ENCODE peak calls at places on chromosomes 1 and 21, in seven cellular contexts. A is lower lobe of right lung, K is astrocyte, P is PC-9, T is ovary, Q is mucosa of descending colon, E is K562. V is an unnamed sample. For H3K9me3 and H3K4me1, the result is how much of the 10 kb centered on the place peaks cover.

GRCh38 chr1:91795601-91796389 is 90.2 kb downstream of the TGFBR3 start:
- DNase-seq in A (no peak), T (no peak), K (peak), P (peak), Q (no peak), E (no peak), V (no peak)

GRCh38 chr1:6423321-6423999 is 1.1 kb upstream of the ESPN start:
- DNase-seq in K (peak), Q (peak), P (peak), E (peak), A (peak), T (peak), V (peak)

GRCh38 chr1:16082283-16083038 is 9.0 kb upstream of the FAM131C start:
- DNase-seq in T (peak), A (peak), P (peak), Q (no peak), E (peak), K (peak), V (peak)

GRCh38 chr21:31732891-31733520 is 1.1 kb upstream of the SCAF4 start:
- DNase-seq in Q (peak), E (peak), A (no peak), P (peak), T (peak), K (no peak), V (peak)

GRCh38 chr1:25922633-25923567 is 16.7 kb upstream of the STMN1 start:
- DNase-seq in A (peak), E (no peak), Q (peak), K (peak), T (peak), P (peak), V (peak)

GRCh38 chr21:43829575-43830119 is 35.4 kb upstream of the AGPAT3 start:
- DNase-seq in A (no peak), Q (no peak), E (peak), P (no peak), K (no peak), T (no peak), V (no peak)

GRCh38 chr1:82759035-82759434 is 958.3 kb downstream of the ADGRL2 start:
- DNase-seq in T (no peak), P (no peak), A (no peak), E (no peak), K (no peak), Q (no peak), V (no peak)

GRCh38 chr1:97907886-97908285 is 12.9 kb downstream of the DPYD start:
- DNase-seq in T (no peak), A (peak), K (no peak), Q (no peak), P (no peak), E (no peak), V (no peak)

GRCh38 chr1:41152622-41153044 is 89.5 kb downstream of the SCMH1 start:
- DNase-seq in K (peak), Q (no peak), T (no peak), A (no peak), P (no peak), E (no peak), V (no peak)

GRCh38 chr1:238488406-238488805 is 597.7 kb upstream of the ZP4 start:
- DNase-seq in K (no peak), P (no peak), Q (no peak), E (no peak), T (no peak), A (no peak), V (no peak)
- H3K9me3 ChIP-seq in K (under half), P (under half), Q (under half), E (under half), T (under half), A (under half), V (under half)

GRCh38 chr1:246091477-246091876 is 415.6 kb downstream of the SMYD3 start:
- DNase-seq in Q (no peak), P (no peak), T (no peak), E (peak), K (peak), A (no peak), V (no peak)

GRCh38 chr1:246092136-246092535 is 414.9 kb downstream of the SMYD3 start:
- DNase-seq in P (no peak), K (no peak), Q (no peak), T (no peak), A (no peak), E (no peak), V (no peak)

GRCh38 chr1:246095441-246095840 is 411.6 kb downstream of the SMYD3 start:
- DNase-seq in T (no peak), K (no peak), P (no peak), Q (no peak), A (no peak), E (no peak), V (no peak)

GRCh38 chr1:246096356-246096755 is 410.7 kb downstream of the SMYD3 start:
- DNase-seq in E (no peak), A (no peak), P (no peak), T (no peak), Q (no peak), K (no peak), V (no peak)

GRCh38 chr1:246093230-246093629 is 413.8 kb downstream of the SMYD3 start:
- DNase-seq in Q (no peak), E (no peak), A (no peak), P (no peak), T (no peak), K (no peak), V (no peak)
- H3K4me1 ChIP-seq in Q (under half), E (under half), A (under half), P (under half), T (under half), K (under half), V (under half)

GRCh38 chr1:94532077-94532476 is 9.5 kb downstream of the F3 start:
- DNase-seq in Q (no peak), K (no peak), P (peak), A (no peak), T (no peak), E (no peak), V (no peak)
- TF ChIP-seq CTCF in Q (no peak), K (no peak), P (peak), A (no peak), T (no peak), E (no peak), V (no peak)

DNA sequence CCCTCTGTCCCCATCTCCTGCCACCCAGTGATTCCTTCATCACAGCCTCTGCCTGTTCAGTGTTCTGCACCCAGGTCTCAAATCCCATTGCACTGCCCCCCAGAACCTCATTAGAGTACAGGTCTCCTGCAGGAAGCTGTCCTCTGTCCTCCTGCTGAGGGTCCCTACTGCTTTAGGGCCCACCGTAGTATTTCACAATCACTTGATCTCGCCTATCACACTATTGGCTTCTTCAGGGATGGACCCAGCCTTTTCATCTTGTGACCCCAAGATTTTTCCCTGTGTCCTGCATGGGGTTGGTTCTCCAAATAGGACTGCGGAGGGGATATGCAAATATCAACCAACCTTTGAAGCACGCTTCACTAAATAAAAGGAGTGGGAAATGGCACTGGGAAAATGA is 331.1 kb upstream of the AJAP1 start:
- DNase-seq in K (no peak), A (no peak), E (no peak), P (no peak), Q (no peak), T (no peak), V (no peak)
- H3K9me3 ChIP-seq in K (under half), A (under half), E (under half), P (under half), Q (under half), T (under half), V (under half)

GRCh38 chr1:203663294-203663693 is 36.7 kb downstream of the ATP2B4 start:
- DNase-seq in A (no peak), Q (no peak), T (no peak), E (no peak), P (peak), K (peak), V (no peak)
- H3K4me1 ChIP-seq in A (half or more), Q (under half), T (under half), E (under half), P (under half), K (under half), V (under half)

DNA sequence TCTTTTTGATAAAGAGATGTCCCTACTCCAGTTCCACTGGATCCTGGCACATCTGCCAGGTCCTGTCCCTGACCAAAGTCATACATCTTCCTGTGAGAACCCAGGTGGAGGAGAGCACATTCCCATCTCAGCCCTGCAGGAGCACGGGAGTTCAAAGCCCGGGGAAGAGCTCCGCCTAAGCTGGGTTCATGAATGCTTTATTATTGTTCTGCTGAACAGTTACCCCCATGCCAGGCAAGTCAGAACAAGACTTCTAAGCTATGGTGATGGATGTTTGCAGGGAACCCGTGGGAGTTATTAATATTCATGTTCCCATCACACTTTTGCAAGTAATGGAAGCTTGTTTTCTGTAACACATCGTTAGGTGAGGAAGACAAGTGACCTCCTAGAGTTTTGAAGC is 62.9 kb downstream of the SEC16B start:
- DNase-seq in P (no peak), A (no peak), Q (no peak), K (no peak), E (no peak), T (no peak), V (no peak)
- TF ChIP-seq CTCF in P (no peak), A (no peak), Q (no peak), K (no peak), E (no peak), T (no peak), V (no peak)

DNA sequence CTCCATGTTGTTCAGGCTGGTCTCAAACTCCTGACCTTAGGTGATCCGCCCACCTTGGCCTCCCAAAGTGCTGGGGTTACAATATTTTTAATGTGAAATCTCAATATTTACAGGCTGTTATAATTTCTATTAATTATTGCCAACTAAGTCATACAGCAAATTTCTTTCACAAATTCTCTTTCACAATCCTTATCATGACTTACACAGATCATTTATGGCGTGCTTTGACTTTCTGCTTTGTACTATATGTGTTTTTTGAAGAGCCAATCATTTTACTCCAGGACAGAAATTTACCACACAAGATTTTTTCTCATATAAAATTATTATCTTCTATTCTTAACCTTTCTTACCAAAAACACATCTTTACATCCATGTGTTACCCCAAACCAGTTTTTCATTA is 1729.9 kb downstream of the NCAM2 start:
- DNase-seq in Q (no peak), T (no peak), A (no peak), P (no peak), K (no peak), E (no peak), V (no peak)
- H3K9me3 ChIP-seq in Q (half or more), T (under half), A (under half), P (under half), K (under half), E (under half), V (under half)

V was measured in pancreas.